ENCODE peak calls at places on chromosomes 2 and 18, in five cellular contexts. S is BE2C, A is adrenal gland, D is K562, I is mucosa of descending colon. T is an unnamed sample.

GRCh38 chr2:23385748-23386421 is 906 bp downstream of the KLHL29 start:
- DNase-seq in A (peak; percentile 35), I (no peak), D (no peak), S (peak; percentile 41), T (no peak)

GRCh38 chr18:78739115-78739514 is 240.5 kb upstream of the SALL3 start:
- DNase-seq in I (no peak), D (no peak), S (no peak), A (no peak), T (no peak)

GRCh38 chr2:198499539-198499938 is 695.1 kb downstream of the PLCL1 start:
- DNase-seq in A (no peak), S (no peak), I (no peak), D (no peak), T (no peak)

GRCh38 chr2:19630921-19631320 is 270.9 kb downstream of the TTC32 start:
- DNase-seq in I (no peak), S (no peak), D (no peak), A (no peak), T (no peak)

GRCh38 chr2:218081695-218082094 is 12.6 kb downstream of the RUFY4 start:
- DNase-seq in A (no peak), D (no peak), I (no peak), S (no peak), T (no peak)

GRCh38 chr18:7760967-7761946 is 194.1 kb downstream of the PTPRM start:
- DNase-seq in S (no peak), I (no peak), D (no peak), A (no peak), T (no peak)

GRCh38 chr2:14427982-14428567 is 204.4 kb upstream of the LRATD1 start:
- DNase-seq in A (no peak), D (no peak), S (no peak), I (peak; percentile 67), T (no peak)

GRCh38 chr2:86337235-86338099 is at the start of gene REEP1:
- DNase-seq in I (peak; percentile 19), S (peak; percentile 28), A (peak; percentile 26), D (no peak), T (peak; percentile 33)

GRCh38 chr2:178219247-178219646 is 24.9 kb downstream of the OSBPL6 start:
- DNase-seq in S (no peak), A (no peak), D (no peak), I (no peak), T (no peak)

DNA sequence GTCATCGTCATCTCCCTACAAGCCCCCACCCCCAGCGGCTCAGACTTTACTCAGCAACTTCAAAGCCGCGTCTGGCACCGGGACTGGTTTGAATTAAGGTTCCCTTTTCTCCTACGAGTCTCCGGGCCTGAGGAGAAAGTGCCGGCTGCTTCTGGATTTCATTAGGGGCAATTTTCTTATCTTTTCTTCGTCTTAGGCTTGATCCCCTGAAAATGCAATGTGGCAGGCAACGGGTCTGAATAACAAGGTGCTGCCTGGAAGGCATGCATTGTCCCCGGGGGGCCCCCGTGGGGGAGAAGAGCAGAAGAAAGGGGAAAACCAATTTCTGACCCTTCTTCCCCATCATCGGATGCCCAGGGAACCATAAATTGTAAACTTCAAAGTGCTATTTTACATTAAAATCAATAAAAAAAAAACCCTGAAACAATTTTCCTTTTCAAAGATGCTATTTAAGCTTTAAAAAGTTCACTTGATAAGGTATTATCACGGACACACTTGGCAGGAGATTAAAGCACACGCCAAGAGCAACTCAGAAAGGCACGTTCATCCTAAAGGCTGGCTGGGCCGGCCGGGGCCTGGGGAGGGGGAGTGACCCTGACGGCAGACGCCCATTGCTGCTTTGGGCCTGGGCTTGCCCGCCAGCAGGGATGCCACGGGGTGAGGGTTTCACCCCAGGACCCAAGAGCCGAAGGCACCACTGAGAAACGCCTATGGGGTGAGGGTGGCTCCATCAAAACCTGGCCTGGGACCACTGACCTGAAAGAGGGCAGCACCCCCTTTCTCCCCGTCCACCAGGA is 230.4 kb downstream of the TWIST2 start:
- DNase-seq in D (no peak), A (no peak), S (peak; percentile 43), I (no peak), T (no peak)
- H3K36me3 ChIP-seq in D (peaks cover 2% of the 10 kb centered on the region), A (peaks cover 50% of the 10 kb centered on the region), S (peaks cover 6% of the 10 kb centered on the region), I (no peaks in the 10 kb centered on the region), T (no peaks in the 10 kb centered on the region)

DNA sequence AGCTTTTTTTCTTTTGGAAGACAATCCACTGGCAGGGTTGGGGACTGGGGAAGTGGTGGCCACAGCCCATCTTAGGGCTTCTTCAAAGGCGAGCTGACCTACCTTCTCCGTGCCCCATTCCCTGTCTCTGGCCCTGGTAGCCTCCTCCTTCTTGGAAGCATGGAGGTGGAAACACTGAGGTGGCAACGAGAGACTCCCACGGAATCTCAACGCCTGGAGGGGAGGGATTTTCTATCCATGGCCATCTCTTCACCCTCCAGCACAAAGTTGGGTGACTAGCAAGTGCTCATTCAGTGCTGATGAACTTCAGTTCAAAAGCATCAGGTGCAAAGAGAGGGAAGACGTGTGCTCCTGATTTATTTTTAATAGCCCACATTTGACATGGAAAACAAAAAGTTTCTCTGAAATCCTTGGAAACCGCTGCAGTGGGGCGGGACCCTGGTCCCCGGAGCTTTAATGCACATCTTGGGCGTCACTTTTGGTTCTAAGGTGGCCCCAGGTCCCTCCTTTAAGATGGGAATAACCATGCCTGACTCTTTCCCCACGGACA is 615 bp upstream of the ARMC9 start:
- DNase-seq in S (no peak), A (peak; percentile 11), I (no peak), D (peak; percentile 17), T (no peak)
- H3K4me1 ChIP-seq in S (no peaks in the 10 kb centered on the region), A (peaks cover 6% of the 10 kb centered on the region), I (peaks cover 4% of the 10 kb centered on the region), D (peaks cover 8% of the 10 kb centered on the region), T (no peaks in the 10 kb centered on the region)

GRCh38 chr2:219443016-219443696 is 8.5 kb downstream of the SPEG start:
- DNase-seq in I (no peak), D (no peak), S (no peak), A (no peak), T (no peak)

GRCh38 chr2:219443697-219444023 is 9.0 kb downstream of the SPEG start:
- DNase-seq in S (no peak), A (no peak), D (no peak), I (no peak), T (no peak)

GRCh38 chr2:219446101-219446504 is 11.5 kb downstream of the SPEG start:
- DNase-seq in S (peak; percentile 92), I (no peak), D (no peak), A (peak; percentile 50), T (no peak)

GRCh38 chr2:219445220-219445631 is 10.6 kb downstream of the SPEG start:
- DNase-seq in I (no peak), D (no peak), A (no peak), S (no peak), T (no peak)

DNA sequence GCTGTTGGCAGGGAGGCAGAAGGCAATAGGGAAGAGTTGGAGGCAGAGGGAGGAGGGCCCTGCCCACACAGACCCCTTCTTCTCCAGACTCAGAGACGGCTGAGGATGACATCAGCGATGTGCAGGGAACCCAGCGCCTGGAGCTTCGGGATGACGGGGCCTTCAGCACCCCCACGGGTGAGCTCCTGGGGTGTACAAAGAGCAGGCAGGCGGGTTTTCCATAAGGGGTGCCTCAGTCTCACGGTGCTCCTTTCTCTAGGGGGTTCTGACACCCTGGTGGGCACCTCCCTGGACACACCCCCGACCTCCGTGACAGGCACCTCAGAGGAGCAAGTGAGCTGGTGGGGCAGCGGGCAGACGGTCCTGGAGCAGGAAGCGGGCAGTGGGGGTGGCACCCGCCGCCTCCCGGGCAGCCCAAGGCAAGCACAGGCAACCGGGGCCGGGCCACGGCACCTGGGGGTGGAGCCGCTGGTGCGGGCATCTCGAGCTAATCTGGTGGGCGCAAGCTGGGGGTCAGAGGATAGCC is 10.0 kb downstream of the SPEG start:
- DNase-seq in S (peak; percentile 75), D (no peak), A (no peak), I (no peak), T (no peak)
- H3K36me3 ChIP-seq in S (peaks cover 26% of the 10 kb centered on the region), D (no peaks in the 10 kb centered on the region), A (no peaks in the 10 kb centered on the region), I (no peaks in the 10 kb centered on the region), T (no peaks in the 10 kb centered on the region)

GRCh38 chr2:36564377-36564930 is 33.5 kb downstream of the FEZ2 start:
- DNase-seq in D (no peak), S (no peak), A (no peak), I (no peak), T (no peak)
- H3K4me1 ChIP-seq in D (no peaks in the 10 kb centered on the region), S (no peaks in the 10 kb centered on the region), A (peaks cover 45% of the 10 kb centered on the region), I (peaks cover 25% of the 10 kb centered on the region), T (no peaks in the 10 kb centered on the region)

GRCh38 chr2:121695179-121695451 is 41.6 kb downstream of the NIFK start:
- DNase-seq in A (no peak), D (no peak), S (no peak), I (no peak), T (no peak)
- H3K36me3 ChIP-seq in A (no peaks in the 10 kb centered on the region), D (no peaks in the 10 kb centered on the region), S (no peaks in the 10 kb centered on the region), I (no peaks in the 10 kb centered on the region), T (no peaks in the 10 kb centered on the region)

GRCh38 chr2:62243983-62244382 is 48.1 kb downstream of the B3GNT2 start:
- DNase-seq in S (no peak), D (no peak), I (no peak), A (no peak), T (no peak)
- H3K4me1 ChIP-seq in S (no peaks in the 10 kb centered on the region), D (peaks cover 8% of the 10 kb centered on the region), I (no peaks in the 10 kb centered on the region), A (no peaks in the 10 kb centered on the region), T (no peaks in the 10 kb centered on the region)

GRCh38 chr2:38743672-38744398 is 7.3 kb downstream of the SRSF7 start:
- DNase-seq in D (no peak), S (no peak), I (no peak), A (no peak), T (no peak)

GRCh38 chr2:38739524-38739923 is 11.6 kb downstream of the SRSF7 start:
- DNase-seq in A (peak; percentile 5), D (peak; percentile 22), S (no peak), I (no peak), T (no peak)

GRCh38 chr2:38740851-38741541 is 10.2 kb downstream of the SRSF7 start:
- DNase-seq in I (peak; percentile 43), D (peak; percentile 23), S (no peak), A (peak; percentile 50), T (no peak)

GRCh38 chr2:38742797-38743559 is 8.2 kb downstream of the SRSF7 start:
- DNase-seq in D (peak; percentile 19), I (no peak), A (no peak), S (no peak), T (no peak)

GRCh38 chr2:38741542-38741852 is 9.7 kb downstream of the SRSF7 start:
- DNase-seq in S (no peak), D (no peak), I (no peak), A (no peak), T (no peak)
- H3K36me3 ChIP-seq in S (peaks cover 89% of the 10 kb centered on the region), D (peaks cover 75% of the 10 kb centered on the region), I (no peaks in the 10 kb centered on the region), A (peaks cover 31% of the 10 kb centered on the region), T (peaks cover 18% of the 10 kb centered on the region)

DNA sequence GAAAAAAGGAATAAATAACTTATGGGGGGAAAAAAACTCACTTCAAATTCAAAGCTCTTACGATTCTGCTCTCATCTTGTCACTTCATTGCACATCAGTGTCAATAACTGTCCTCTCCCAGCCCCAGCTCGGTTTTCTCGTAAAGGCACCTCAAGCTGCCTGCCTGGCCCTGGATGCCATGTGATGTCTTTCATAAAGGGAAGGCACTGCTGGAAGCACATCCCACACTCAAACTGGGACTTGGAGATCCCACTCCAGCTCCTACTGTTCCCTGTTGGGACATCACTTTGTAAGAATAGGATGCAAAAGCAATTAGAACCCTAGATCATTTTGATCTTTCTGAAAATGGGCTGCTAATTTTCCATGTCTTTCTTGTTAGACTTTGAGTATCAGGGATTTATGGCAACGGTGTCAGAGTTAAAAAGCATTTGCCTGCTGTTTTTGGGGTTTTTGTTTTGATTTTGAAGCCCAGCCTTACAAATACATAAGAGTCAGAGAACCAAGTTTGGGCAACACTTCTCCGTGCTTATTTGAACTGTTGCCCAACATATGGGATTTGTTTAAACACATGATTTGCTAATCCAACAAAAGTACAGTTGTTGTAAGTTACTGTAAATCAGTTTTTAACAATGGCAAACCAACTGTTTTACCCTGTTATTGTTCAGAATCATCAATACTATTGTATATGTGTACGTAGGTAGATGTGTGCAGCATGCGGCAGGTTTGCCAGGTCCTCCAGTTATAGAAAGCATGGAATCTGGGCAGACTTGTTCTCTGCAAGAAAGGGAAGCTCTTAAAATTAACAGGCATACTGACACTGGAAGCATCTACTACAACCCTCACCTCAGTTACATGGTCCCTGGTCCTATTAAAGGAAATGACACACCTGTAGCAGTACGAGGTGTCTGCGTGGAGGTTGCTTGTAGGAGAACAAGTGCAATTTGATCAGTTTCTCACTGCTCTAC is 20.6 kb downstream of the SERTAD2 start:
- DNase-seq in S (no peak), A (no peak), I (no peak), D (no peak), T (no peak)
- H3K4me1 ChIP-seq in S (peaks cover 8% of the 10 kb centered on the region), A (peaks cover 15% of the 10 kb centered on the region), I (peaks cover 9% of the 10 kb centered on the region), D (peaks cover 12% of the 10 kb centered on the region), T (no peaks in the 10 kb centered on the region)

T was measured in pancreas.